ENCODE peak calls at places on chromosomes 2 and 18, in five cellular contexts. One of them, this sample, is unnamed.
A peak's percentile ranks its signal among the peaks of the same experiment; 100 is the strongest.

GRCh38 chr2:13006829-13007715 is 290.3 kb downstream of the TRIB2 start:
- DNase-seq in GM12878: no peak
- DNase-seq in SK-N-SH: peak; percentile 73
- DNase-seq in K562: peak; percentile 71
- DNase-seq in HepG2: peak; percentile 62
- DNase-seq in this sample: peak; percentile 64

GRCh38 chr2:235026649-235027557 is 75.1 kb downstream of the SH3BP4 start:
- DNase-seq in HepG2: no peak
- DNase-seq in GM12878: no peak
- DNase-seq in SK-N-SH: no peak
- DNase-seq in K562: no peak
- DNase-seq in this sample: no peak

GRCh38 chr18:46431522-46432171 is 225.4 kb downstream of the LOXHD1 start:
- DNase-seq in GM12878: no peak
- DNase-seq in K562: no peak
- DNase-seq in SK-N-SH: peak; percentile 60
- DNase-seq in HepG2: no peak
- DNase-seq in this sample: no peak

GRCh38 chr2:3738454-3738853 is 35.1 kb downstream of the DCDC2C start:
- DNase-seq in K562: no peak
- DNase-seq in GM12878: no peak
- DNase-seq in HepG2: peak; percentile 74
- DNase-seq in SK-N-SH: peak; percentile 72
- DNase-seq in this sample: peak; percentile 42

GRCh38 chr2:11292464-11293255 is 51.8 kb downstream of the ROCK2 start:
- DNase-seq in K562: no peak
- DNase-seq in SK-N-SH: no peak
- DNase-seq in GM12878: no peak
- DNase-seq in HepG2: no peak
- DNase-seq in this sample: no peak

GRCh38 chr2:109185801-109186570 is 57.0 kb downstream of the SH3RF3 start:
- DNase-seq in K562: no peak
- DNase-seq in GM12878: no peak
- DNase-seq in HepG2: no peak
- DNase-seq in SK-N-SH: no peak
- DNase-seq in this sample: no peak

GRCh38 chr2:232502901-232503791 is 15.5 kb upstream of the ECEL1 start:
- DNase-seq in K562: peak; percentile 70
- DNase-seq in GM12878: no peak
- DNase-seq in SK-N-SH: peak; percentile 90
- DNase-seq in HepG2: no peak
- DNase-seq in this sample: no peak

GRCh38 chr2:237298323-237299118 is 115.4 kb downstream of the COL6A3 start:
- DNase-seq in GM12878: no peak
- DNase-seq in SK-N-SH: peak; percentile 33
- DNase-seq in HepG2: peak; percentile 51
- DNase-seq in K562: no peak
- DNase-seq in this sample: no peak

GRCh38 chr2:232340171-232340935 is 38.2 kb upstream of the ALPP start:
- DNase-seq in K562: no peak
- DNase-seq in GM12878: no peak
- DNase-seq in SK-N-SH: no peak
- DNase-seq in HepG2: no peak
- DNase-seq in this sample: no peak

GRCh38 chr18:10454800-10455550 is 540 bp downstream of the APCDD1 start:
- DNase-seq in GM12878: no peak
- DNase-seq in SK-N-SH: no peak
- DNase-seq in K562: no peak
- DNase-seq in HepG2: no peak
- DNase-seq in this sample: peak; percentile 19

GRCh38 chr2:120832296-120833070 is 96.8 kb downstream of the GLI2 start:
- DNase-seq in SK-N-SH: no peak
- DNase-seq in HepG2: no peak
- DNase-seq in K562: no peak
- DNase-seq in GM12878: no peak
- DNase-seq in this sample: no peak

GRCh38 chr2:102027036-102027702 is 35.4 kb downstream of the IL1R2 start:
- DNase-seq in HepG2: no peak
- DNase-seq in GM12878: no peak
- DNase-seq in K562: no peak
- DNase-seq in SK-N-SH: no peak
- DNase-seq in this sample: no peak

GRCh38 chr2:235660484-235661081 is 166.7 kb downstream of the AGAP1 start:
- DNase-seq in GM12878: no peak
- DNase-seq in K562: no peak
- DNase-seq in HepG2: peak; percentile 25
- DNase-seq in SK-N-SH: peak; percentile 54
- DNase-seq in this sample: no peak

GRCh38 chr2:36380624-36381481 is 25.3 kb downstream of the CRIM1 start:
- DNase-seq in HepG2: peak; percentile 99
- DNase-seq in SK-N-SH: peak; percentile 42
- DNase-seq in K562: no peak
- DNase-seq in GM12878: no peak
- DNase-seq in this sample: no peak

GRCh38 chr2:236997086-236997485 is 88.6 kb upstream of the COPS8 start:
- DNase-seq in HepG2: no peak
- DNase-seq in K562: no peak
- DNase-seq in GM12878: no peak
- DNase-seq in SK-N-SH: no peak
- DNase-seq in this sample: no peak

GRCh38 chr2:139885921-139886498 is 1105.8 kb upstream of the NXPH2 start:
- DNase-seq in SK-N-SH: no peak
- DNase-seq in GM12878: no peak
- DNase-seq in HepG2: no peak
- DNase-seq in K562: no peak
- DNase-seq in this sample: no peak

GRCh38 chr2:66469219-66469902 is 34.4 kb downstream of the MEIS1 start:
- DNase-seq in K562: no peak
- DNase-seq in HepG2: no peak
- DNase-seq in SK-N-SH: no peak
- DNase-seq in GM12878: no peak
- DNase-seq in this sample: no peak

GRCh38 chr2:25369876-25370275 is 28.2 kb upstream of the DNMT3A start:
- DNase-seq in GM12878: no peak
- DNase-seq in SK-N-SH: no peak
- DNase-seq in K562: no peak
- DNase-seq in HepG2: no peak
- DNase-seq in this sample: no peak

GRCh38 chr2:66700181-66700686 is 265.3 kb downstream of the MEIS1 start:
- DNase-seq in K562: no peak
- DNase-seq in HepG2: no peak
- DNase-seq in SK-N-SH: no peak
- DNase-seq in GM12878: no peak
- DNase-seq in this sample: peak; percentile 21

GRCh38 chr18:58069721-58070292 is 25.8 kb downstream of the NEDD4L start:
- DNase-seq in HepG2: no peak
- DNase-seq in K562: no peak
- DNase-seq in SK-N-SH: no peak
- DNase-seq in GM12878: no peak
- DNase-seq in this sample: no peak

GRCh38 chr2:96798733-96799622 is 17.1 kb upstream of the CNNM3 start:
- DNase-seq in HepG2: no peak
- DNase-seq in SK-N-SH: peak; percentile 11
- DNase-seq in K562: no peak
- DNase-seq in GM12878: no peak
- DNase-seq in this sample: no peak

GRCh38 chr2:55862673-55863390 is 60.8 kb downstream of the EFEMP1 start:
- DNase-seq in HepG2: no peak
- DNase-seq in K562: no peak
- DNase-seq in SK-N-SH: no peak
- DNase-seq in GM12878: no peak
- DNase-seq in this sample: no peak

GRCh38 chr2:202716114-202716718 is 81.4 kb downstream of the FAM117B start:
- DNase-seq in SK-N-SH: no peak
- DNase-seq in HepG2: no peak
- DNase-seq in GM12878: no peak
- DNase-seq in K562: no peak
- DNase-seq in this sample: no peak

GRCh38 chr18:12034241-12035100 is 53.2 kb downstream of the IMPA2 start:
- DNase-seq in SK-N-SH: no peak
- DNase-seq in GM12878: no peak
- DNase-seq in HepG2: no peak
- DNase-seq in K562: no peak
- DNase-seq in this sample: no peak

GRCh38 chr2:73031725-73032701 is 39.5 kb downstream of the SFXN5 start:
- DNase-seq in SK-N-SH: no peak
- DNase-seq in HepG2: peak; percentile 99
- DNase-seq in K562: no peak
- DNase-seq in GM12878: no peak
- DNase-seq in this sample: no peak

GRCh38 chr2:241532733-241533601 is 24.6 kb upstream of the STK25 start:
- DNase-seq in GM12878: no peak
- DNase-seq in K562: no peak
- DNase-seq in SK-N-SH: no peak
- DNase-seq in HepG2: no peak
- DNase-seq in this sample: no peak

GRCh38 chr2:224986479-224986878 is 55.8 kb downstream of the DOCK10 start:
- DNase-seq in K562: no peak
- DNase-seq in GM12878: no peak
- DNase-seq in HepG2: no peak
- DNase-seq in SK-N-SH: no peak
- DNase-seq in this sample: no peak

GRCh38 chr2:224983719-224984388 is 58.4 kb downstream of the DOCK10 start:
- DNase-seq in GM12878: no peak
- DNase-seq in HepG2: no peak
- DNase-seq in SK-N-SH: peak; percentile 57
- DNase-seq in K562: no peak
- DNase-seq in this sample: no peak

GRCh38 chr2:224984641-224985040 is 57.6 kb downstream of the DOCK10 start:
- DNase-seq in K562: no peak
- DNase-seq in SK-N-SH: no peak
- DNase-seq in GM12878: no peak
- DNase-seq in HepG2: no peak
- DNase-seq in this sample: no peak

GRCh38 chr2:224982910-224983688 is 59.2 kb downstream of the DOCK10 start:
- DNase-seq in HepG2: no peak
- DNase-seq in K562: no peak
- DNase-seq in SK-N-SH: no peak
- DNase-seq in GM12878: peak; percentile 61
- DNase-seq in this sample: no peak

GRCh38 chr2:224982226-224982625 is 60.0 kb downstream of the DOCK10 start:
- DNase-seq in HepG2: no peak
- DNase-seq in SK-N-SH: peak; percentile 36
- DNase-seq in GM12878: no peak
- DNase-seq in K562: no peak
- DNase-seq in this sample: no peak
- TF ChIP-seq FOXM1 in HepG2: no peak
- TF ChIP-seq FOXM1 in SK-N-SH: no peak
- TF ChIP-seq FOXM1 in GM12878: no peak
- TF ChIP-seq FOXM1 in K562: no peak
- TF ChIP-seq FOXM1 in this sample: no peak

DNA sequence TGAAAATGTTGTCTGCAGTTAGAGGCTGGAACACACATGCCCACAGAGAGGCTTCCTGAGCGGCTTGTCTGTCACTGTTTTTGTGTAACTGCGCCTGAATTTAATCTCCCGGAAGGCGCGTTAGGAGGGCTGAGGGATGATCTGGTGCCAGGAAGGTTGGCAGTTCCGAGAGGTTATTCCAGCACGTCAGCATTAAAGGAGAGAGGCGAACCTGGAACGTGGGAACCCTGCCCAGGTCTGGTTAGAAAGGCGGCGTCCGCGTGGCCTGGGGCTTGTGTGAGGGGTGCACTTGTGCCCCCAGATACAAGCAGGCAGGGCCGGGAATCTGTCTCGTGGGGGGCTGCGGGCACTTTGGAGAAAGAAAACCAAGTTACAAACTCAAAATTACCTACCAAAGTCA is 75.3 kb downstream of the NFATC1 start:
- DNase-seq in GM12878: no peak
- DNase-seq in SK-N-SH: no peak
- DNase-seq in HepG2: no peak
- DNase-seq in K562: no peak
- DNase-seq in this sample: no peak
- TF ChIP-seq FOXM1 in GM12878: no peak
- TF ChIP-seq FOXM1 in SK-N-SH: no peak
- TF ChIP-seq FOXM1 in HepG2: no peak
- TF ChIP-seq FOXM1 in K562: no peak
- TF ChIP-seq FOXM1 in this sample: no peak

GRCh38 chr2:43824512-43824911 is 14.1 kb downstream of the ABCG5 start:
- DNase-seq in GM12878: no peak
- DNase-seq in HepG2: no peak
- DNase-seq in K562: no peak
- DNase-seq in SK-N-SH: no peak
- DNase-seq in this sample: no peak
- TF ChIP-seq FOXM1 in GM12878: no peak
- TF ChIP-seq FOXM1 in HepG2: no peak
- TF ChIP-seq FOXM1 in K562: no peak
- TF ChIP-seq FOXM1 in SK-N-SH: no peak
- TF ChIP-seq FOXM1 in this sample: no peak

GRCh38 chr2:51718881-51719280 is 686.9 kb upstream of the NRXN1 start:
- DNase-seq in K562: no peak
- DNase-seq in HepG2: no peak
- DNase-seq in SK-N-SH: no peak
- DNase-seq in GM12878: no peak
- DNase-seq in this sample: no peak
- TF ChIP-seq FOXM1 in K562: no peak
- TF ChIP-seq FOXM1 in HepG2: no peak
- TF ChIP-seq FOXM1 in SK-N-SH: no peak
- TF ChIP-seq FOXM1 in GM12878: no peak
- TF ChIP-seq FOXM1 in this sample: no peak

GRCh38 chr18:63366991-63367240 is at the start of gene KDSR:
- DNase-seq in HepG2: no peak
- DNase-seq in K562: no peak
- DNase-seq in GM12878: no peak
- DNase-seq in SK-N-SH: no peak
- DNase-seq in this sample: no peak

GRCh38 chr18:63367241-63367953 is 391 bp upstream of the KDSR start:
- DNase-seq in HepG2: peak; percentile 94
- DNase-seq in K562: peak; percentile 77
- DNase-seq in SK-N-SH: peak; percentile 95
- DNase-seq in GM12878: peak; percentile 53
- DNase-seq in this sample: peak; percentile 84

GRCh38 chr18:63366270-63366990 is 576 bp downstream of the KDSR start:
- DNase-seq in K562: peak; percentile 45
- DNase-seq in SK-N-SH: peak; percentile 76
- DNase-seq in HepG2: peak; percentile 64
- DNase-seq in GM12878: no peak
- DNase-seq in this sample: peak; percentile 30

GRCh38 chr18:63363951-63364350 is 3.1 kb downstream of the KDSR start:
- DNase-seq in GM12878: no peak
- DNase-seq in SK-N-SH: no peak
- DNase-seq in K562: no peak
- DNase-seq in HepG2: no peak
- DNase-seq in this sample: no peak

DNA sequence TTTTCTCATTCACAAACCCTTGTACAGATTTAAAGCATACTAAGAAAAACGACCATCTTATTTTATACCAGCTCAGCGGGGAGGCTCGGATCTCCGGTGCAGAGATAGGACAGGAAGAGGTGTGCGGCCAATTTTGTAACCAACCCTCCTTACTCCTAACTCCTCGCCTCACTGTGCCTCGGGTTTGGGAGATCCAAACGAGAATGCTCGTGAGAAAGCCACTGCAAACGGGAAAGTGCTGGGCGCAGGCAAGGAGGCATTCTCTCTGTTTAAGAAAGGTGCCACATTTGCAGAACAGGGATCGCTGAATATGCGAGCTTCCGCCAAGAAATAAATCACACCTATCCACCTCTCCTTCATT is 1.1 kb downstream of the KDSR start:
- DNase-seq in HepG2: no peak
- DNase-seq in GM12878: no peak
- DNase-seq in K562: no peak
- DNase-seq in SK-N-SH: peak; percentile 22
- DNase-seq in this sample: no peak
- TF ChIP-seq FOXM1 in HepG2: no peak
- TF ChIP-seq FOXM1 in GM12878: no peak
- TF ChIP-seq FOXM1 in K562: no peak
- TF ChIP-seq FOXM1 in SK-N-SH: no peak
- TF ChIP-seq FOXM1 in this sample: no peak

GRCh38 chr18:3584897-3585460 is 135.0 kb downstream of the TGIF1 start:
- DNase-seq in HepG2: no peak
- DNase-seq in K562: peak; percentile 30
- DNase-seq in GM12878: no peak
- DNase-seq in SK-N-SH: no peak
- DNase-seq in this sample: no peak
- TF ChIP-seq FOXM1 in HepG2: no peak
- TF ChIP-seq FOXM1 in K562: no peak
- TF ChIP-seq FOXM1 in GM12878: no peak
- TF ChIP-seq FOXM1 in SK-N-SH: no peak
- TF ChIP-seq FOXM1 in this sample: no peak